ENCODE peak calls at places on chromosome 22, in five cellular contexts. One of them, this sample, is unnamed.

GRCh38 chr22:39498802-39499201 is 3.3 kb upstream of the MIEF1 start:
- DNase-seq in left colon: no peak
- DNase-seq in NCI-H1092 treated with DMSO at 0.1 percent for 48 hours: peak
- DNase-seq in stimulated activated CD4-positive, alpha-beta T cell treated with anti-CD3 and anti-CD28 coated beads, Interleukin-1b, Interleukin-23, amount 100 ng/mL, for 1 hour: no peak
- DNase-seq in aorta: no peak
- DNase-seq in this sample: no peak

GRCh38 chr22:22479999-22480532 is 28.5 kb downstream of the ZNF280B start:
- DNase-seq in left colon: no peak
- DNase-seq in NCI-H1092 treated with DMSO at 0.1 percent for 48 hours: no peak
- DNase-seq in stimulated activated CD4-positive, alpha-beta T cell treated with anti-CD3 and anti-CD28 coated beads, Interleukin-1b, Interleukin-23, amount 100 ng/mL, for 1 hour: no peak
- DNase-seq in aorta: no peak
- DNase-seq in this sample: no peak

GRCh38 chr22:38187413-38188212 is 6.0 kb upstream of the PLA2G6 start:
- DNase-seq in left colon: no peak
- DNase-seq in NCI-H1092 treated with DMSO at 0.1 percent for 48 hours: peak
- DNase-seq in stimulated activated CD4-positive, alpha-beta T cell treated with anti-CD3 and anti-CD28 coated beads, Interleukin-1b, Interleukin-23, amount 100 ng/mL, for 1 hour: no peak
- DNase-seq in aorta: no peak
- DNase-seq in this sample: peak

GRCh38 chr22:27554106-27554814 is 247.3 kb downstream of the MN1 start:
- DNase-seq in left colon: peak
- DNase-seq in NCI-H1092 treated with DMSO at 0.1 percent for 48 hours: no peak
- DNase-seq in stimulated activated CD4-positive, alpha-beta T cell treated with anti-CD3 and anti-CD28 coated beads, Interleukin-1b, Interleukin-23, amount 100 ng/mL, for 1 hour: no peak
- DNase-seq in aorta: no peak
- DNase-seq in this sample: no peak

GRCh38 chr22:36027960-36028645 is 521 bp downstream of the RBFOX2 start:
- DNase-seq in left colon: peak
- DNase-seq in NCI-H1092 treated with DMSO at 0.1 percent for 48 hours: peak
- DNase-seq in stimulated activated CD4-positive, alpha-beta T cell treated with anti-CD3 and anti-CD28 coated beads, Interleukin-1b, Interleukin-23, amount 100 ng/mL, for 1 hour: no peak
- DNase-seq in aorta: no peak
- DNase-seq in this sample: peak

GRCh38 chr22:43848366-43849171 is 13.7 kb downstream of the SULT4A1 start:
- DNase-seq in left colon: no peak
- DNase-seq in NCI-H1092 treated with DMSO at 0.1 percent for 48 hours: peak
- DNase-seq in stimulated activated CD4-positive, alpha-beta T cell treated with anti-CD3 and anti-CD28 coated beads, Interleukin-1b, Interleukin-23, amount 100 ng/mL, for 1 hour: no peak
- DNase-seq in aorta: no peak
- DNase-seq in this sample: peak

GRCh38 chr22:44550666-44551491 is 52.8 kb upstream of the RTL6 start:
- DNase-seq in left colon: peak
- DNase-seq in NCI-H1092 treated with DMSO at 0.1 percent for 48 hours: peak
- DNase-seq in stimulated activated CD4-positive, alpha-beta T cell treated with anti-CD3 and anti-CD28 coated beads, Interleukin-1b, Interleukin-23, amount 100 ng/mL, for 1 hour: no peak
- DNase-seq in aorta: no peak
- DNase-seq in this sample: no peak

GRCh38 chr22:33326540-33327295 is 268.5 kb upstream of the SYN3 start:
- DNase-seq in left colon: no peak
- DNase-seq in NCI-H1092 treated with DMSO at 0.1 percent for 48 hours: no peak
- DNase-seq in stimulated activated CD4-positive, alpha-beta T cell treated with anti-CD3 and anti-CD28 coated beads, Interleukin-1b, Interleukin-23, amount 100 ng/mL, for 1 hour: no peak
- DNase-seq in aorta: no peak
- DNase-seq in this sample: no peak

GRCh38 chr22:31241936-31242335 is 29.8 kb downstream of the LIMK2 start:
- DNase-seq in left colon: no peak
- DNase-seq in NCI-H1092 treated with DMSO at 0.1 percent for 48 hours: no peak
- DNase-seq in stimulated activated CD4-positive, alpha-beta T cell treated with anti-CD3 and anti-CD28 coated beads, Interleukin-1b, Interleukin-23, amount 100 ng/mL, for 1 hour: no peak
- DNase-seq in aorta: no peak
- DNase-seq in this sample: no peak

GRCh38 chr22:37052386-37053309 is 1.1 kb downstream of the KCTD17 start:
- DNase-seq in left colon: no peak
- DNase-seq in NCI-H1092 treated with DMSO at 0.1 percent for 48 hours: no peak
- DNase-seq in stimulated activated CD4-positive, alpha-beta T cell treated with anti-CD3 and anti-CD28 coated beads, Interleukin-1b, Interleukin-23, amount 100 ng/mL, for 1 hour: no peak
- DNase-seq in aorta: no peak
- DNase-seq in this sample: no peak

GRCh38 chr22:41880653-41881052 is 34.2 kb downstream of the SHISA8 start:
- DNase-seq in left colon: no peak
- DNase-seq in NCI-H1092 treated with DMSO at 0.1 percent for 48 hours: no peak
- DNase-seq in stimulated activated CD4-positive, alpha-beta T cell treated with anti-CD3 and anti-CD28 coated beads, Interleukin-1b, Interleukin-23, amount 100 ng/mL, for 1 hour: no peak
- DNase-seq in aorta: no peak
- DNase-seq in this sample: no peak

GRCh38 chr22:20885017-20885556 is 26.3 kb downstream of the SNAP29 start:
- DNase-seq in left colon: no peak
- DNase-seq in NCI-H1092 treated with DMSO at 0.1 percent for 48 hours: no peak
- DNase-seq in stimulated activated CD4-positive, alpha-beta T cell treated with anti-CD3 and anti-CD28 coated beads, Interleukin-1b, Interleukin-23, amount 100 ng/mL, for 1 hour: no peak
- DNase-seq in aorta: no peak
- DNase-seq in this sample: no peak

GRCh38 chr22:35348026-35348590 is 32.8 kb upstream of the HMOX1 start:
- DNase-seq in left colon: no peak
- DNase-seq in NCI-H1092 treated with DMSO at 0.1 percent for 48 hours: no peak
- DNase-seq in stimulated activated CD4-positive, alpha-beta T cell treated with anti-CD3 and anti-CD28 coated beads, Interleukin-1b, Interleukin-23, amount 100 ng/mL, for 1 hour: no peak
- DNase-seq in aorta: no peak
- DNase-seq in this sample: no peak

GRCh38 chr22:26725012-26725676 is 67.8 kb downstream of the MIAT start:
- DNase-seq in left colon: no peak
- DNase-seq in NCI-H1092 treated with DMSO at 0.1 percent for 48 hours: no peak
- DNase-seq in stimulated activated CD4-positive, alpha-beta T cell treated with anti-CD3 and anti-CD28 coated beads, Interleukin-1b, Interleukin-23, amount 100 ng/mL, for 1 hour: no peak
- DNase-seq in aorta: no peak
- DNase-seq in this sample: no peak

GRCh38 chr22:49297871-49298721 is 529.6 kb downstream of the BRD1 start:
- DNase-seq in left colon: no peak
- DNase-seq in NCI-H1092 treated with DMSO at 0.1 percent for 48 hours: no peak
- DNase-seq in stimulated activated CD4-positive, alpha-beta T cell treated with anti-CD3 and anti-CD28 coated beads, Interleukin-1b, Interleukin-23, amount 100 ng/mL, for 1 hour: no peak
- DNase-seq in aorta: no peak
- DNase-seq in this sample: no peak

GRCh38 chr22:17258015-17258827 is 39.0 kb upstream of the ADA2 start:
- DNase-seq in left colon: peak
- DNase-seq in NCI-H1092 treated with DMSO at 0.1 percent for 48 hours: peak
- DNase-seq in stimulated activated CD4-positive, alpha-beta T cell treated with anti-CD3 and anti-CD28 coated beads, Interleukin-1b, Interleukin-23, amount 100 ng/mL, for 1 hour: peak
- DNase-seq in aorta: peak
- DNase-seq in this sample: peak

GRCh38 chr22:33562484-33562883 is 357.8 kb downstream of the LARGE1 start:
- DNase-seq in left colon: no peak
- DNase-seq in NCI-H1092 treated with DMSO at 0.1 percent for 48 hours: no peak
- DNase-seq in stimulated activated CD4-positive, alpha-beta T cell treated with anti-CD3 and anti-CD28 coated beads, Interleukin-1b, Interleukin-23, amount 100 ng/mL, for 1 hour: no peak
- DNase-seq in aorta: no peak
- DNase-seq in this sample: peak

GRCh38 chr22:24433868-24434471 is 6.6 kb downstream of the ADORA2A start:
- DNase-seq in left colon: peak
- DNase-seq in NCI-H1092 treated with DMSO at 0.1 percent for 48 hours: no peak
- DNase-seq in stimulated activated CD4-positive, alpha-beta T cell treated with anti-CD3 and anti-CD28 coated beads, Interleukin-1b, Interleukin-23, amount 100 ng/mL, for 1 hour: no peak
- DNase-seq in aorta: no peak
- DNase-seq in this sample: no peak

GRCh38 chr22:47337161-47337621 is 574.7 kb downstream of the TBC1D22A start:
- DNase-seq in left colon: no peak
- DNase-seq in NCI-H1092 treated with DMSO at 0.1 percent for 48 hours: no peak
- DNase-seq in stimulated activated CD4-positive, alpha-beta T cell treated with anti-CD3 and anti-CD28 coated beads, Interleukin-1b, Interleukin-23, amount 100 ng/mL, for 1 hour: no peak
- DNase-seq in aorta: no peak
- DNase-seq in this sample: peak